ENCODE peak calls at places on chromosomes 13 and 19, in ten cellular contexts. S is pancreas; Q is putamen; C is substantia nigra; W is activated CD8-positive, alpha-beta memory T cell treated with anti-CD3 and anti-CD28 coated beads for 48 hours; U is Calu3; V is astrocyte; O is AG10803; X is neural crest cell; B is heart right ventricle. G is an unnamed sample.

GRCh38 chr13:112055032-112055416 is 11.9 kb upstream of the SOX1 start:
- DNase-seq in S (no peak), Q (no peak), V (no peak), W (no peak), O (no peak), U (no peak), C (no peak), X (no peak), B (no peak), G (no peak)

GRCh38 chr19:4455742-4456565 is 1.6 kb downstream of the UBXN6 start:
- DNase-seq in S (peak; percentile 58), U (no peak), V (peak; percentile 42), C (no peak), Q (no peak), O (peak; percentile 57), X (no peak), W (no peak), B (peak; percentile 61), G (peak; percentile 83)

GRCh38 chr19:58482372-58482771 is 6.2 kb downstream of the ZNF446 start:
- DNase-seq in S (no peak), Q (no peak), X (no peak), V (no peak), W (no peak), B (no peak), O (no peak), C (no peak), U (no peak), G (no peak)

GRCh38 chr13:105914637-105915036 is 620.8 kb downstream of the EFNB2 start:
- DNase-seq in X (no peak), V (peak; percentile 80), S (no peak), W (no peak), O (peak; percentile 92), C (no peak), U (no peak), B (no peak), Q (no peak), G (no peak)

GRCh38 chr19:51546650-51547396 is 15.4 kb upstream of the SIGLEC6 start:
- DNase-seq in S (no peak), C (no peak), B (no peak), V (peak; percentile 16), X (no peak), O (peak; percentile 7), U (peak; percentile 57), Q (no peak), W (no peak), G (no peak)

GRCh38 chr13:70090036-70090723 is 17.4 kb upstream of the ATXN8OS start:
- DNase-seq in W (no peak), V (no peak), C (no peak), Q (no peak), U (no peak), B (no peak), X (no peak), S (no peak), O (no peak), G (no peak)

GRCh38 chr13:93249259-93249917 is 22.8 kb downstream of the GPC6 start:
- DNase-seq in X (no peak), V (peak; percentile 91), O (peak; percentile 74), B (no peak), S (no peak), Q (no peak), U (no peak), C (no peak), W (no peak), G (no peak)

GRCh38 chr13:103130681-103131210 is 64.5 kb upstream of the SLC10A2 start:
- DNase-seq in V (no peak), Q (no peak), U (no peak), S (no peak), W (no peak), C (no peak), B (no peak), X (no peak), O (no peak), G (no peak)

GRCh38 chr13:44815507-44816074 is 173.7 kb downstream of the NUFIP1 start:
- DNase-seq in V (peak; percentile 99), B (no peak), O (peak; percentile 98), X (no peak), Q (peak; percentile 75), U (peak; percentile 65), C (no peak), S (peak; percentile 10), W (peak; percentile 7), G (no peak)

GRCh38 chr13:25286308-25286968 is 850 bp downstream of the MTMR6 start:
- DNase-seq in Q (peak; percentile 36), C (no peak), W (no peak), V (peak; percentile 42), B (no peak), X (peak; percentile 9), U (no peak), S (no peak), O (peak; percentile 54), G (no peak)

GRCh38 chr19:16566161-16566560 is 6.1 kb downstream of the SLC35E1 start:
- DNase-seq in S (no peak), W (no peak), Q (no peak), B (no peak), C (no peak), X (no peak), U (no peak), O (no peak), V (no peak), G (no peak)

GRCh38 chr13:67416047-67416925 is 186.2 kb upstream of the PCDH9 start:
- DNase-seq in B (no peak), S (no peak), C (no peak), V (peak; percentile 1), O (peak; percentile 1), X (peak; percentile 35), Q (no peak), W (no peak), U (peak; percentile 6), G (peak; percentile 49)

GRCh38 chr19:33210266-33210940 is 15.2 kb downstream of the SLC7A10 start:
- DNase-seq in B (no peak), U (no peak), C (no peak), W (no peak), S (no peak), Q (no peak), X (no peak), V (no peak), O (no peak), G (no peak)

GRCh38 chr19:36719687-36720556 is 32.5 kb downstream of the ZNF567 start:
- DNase-seq in S (no peak), Q (no peak), C (no peak), O (no peak), B (no peak), W (no peak), V (peak; percentile 10), X (no peak), U (no peak), G (no peak)

GRCh38 chr19:33302974-33303790 is 848 bp upstream of the CEBPA start:
- DNase-seq in U (peak; percentile 74), X (peak; percentile 52), S (peak; percentile 67), C (no peak), Q (no peak), O (peak; percentile 47), V (peak; percentile 32), W (no peak), B (peak; percentile 58), G (peak; percentile 71)

GRCh38 chr19:49847731-49848696 is 2.9 kb upstream of the PTOV1 start:
- DNase-seq in V (peak; percentile 91), S (no peak), Q (no peak), W (no peak), O (peak; percentile 82), U (peak; percentile 47), C (no peak), X (no peak), B (no peak), G (no peak)

GRCh38 chr19:40144151-40144550 is 47.1 kb upstream of the MAP3K10 start:
- DNase-seq in V (no peak), W (no peak), B (no peak), Q (no peak), C (no peak), S (no peak), O (no peak), U (no peak), X (no peak), G (no peak)

GRCh38 chr19:34788074-34788473 is 15.1 kb upstream of the ZNF599 start:
- DNase-seq in U (no peak), B (no peak), O (no peak), Q (no peak), X (no peak), S (no peak), W (no peak), C (no peak), V (no peak), G (no peak)

GRCh38 chr19:45645631-45646344 is 6.6 kb upstream of the EML2 start:
- DNase-seq in W (peak; percentile 66), O (peak; percentile 70), S (peak; percentile 59), V (peak; percentile 72), X (peak; percentile 72), C (peak; percentile 86), Q (peak; percentile 98), B (peak; percentile 84), U (peak; percentile 87), G (peak; percentile 87)

GRCh38 chr13:75132800-75133695 is 348.9 kb downstream of the TBC1D4 start:
- DNase-seq in O (no peak), C (no peak), B (no peak), X (no peak), Q (no peak), W (no peak), U (no peak), V (peak; percentile 26), S (no peak), G (no peak)

GRCh38 chr19:17021793-17022590 is 4.6 kb downstream of the CPAMD8 start:
- DNase-seq in W (no peak), O (peak; percentile 12), U (peak; percentile 72), S (no peak), V (no peak), C (no peak), Q (no peak), X (no peak), B (no peak), G (no peak)

GRCh38 chr13:20882206-20882605 is 20.3 kb downstream of the XPO4 start:
- DNase-seq in W (no peak), O (peak; percentile 59), B (no peak), C (no peak), V (peak; percentile 4), U (no peak), S (no peak), X (no peak), Q (no peak), G (no peak)

GRCh38 chr13:24842533-24843278 is 78.7 kb downstream of the RNF17 start:
- DNase-seq in C (no peak), B (no peak), X (no peak), V (no peak), W (no peak), Q (no peak), S (no peak), U (no peak), O (no peak), G (no peak)

GRCh38 chr13:113916330-113916815 is 52.5 kb upstream of the GAS6 start:
- DNase-seq in C (no peak), X (no peak), U (no peak), B (no peak), W (no peak), V (no peak), S (no peak), Q (no peak), O (peak; percentile 89), G (no peak)

GRCh38 chr13:91623151-91623550 is 224.7 kb downstream of the GPC5 start:
- DNase-seq in O (no peak), X (no peak), B (no peak), U (no peak), Q (no peak), V (no peak), W (no peak), S (no peak), C (no peak), G (no peak)

GRCh38 chr13:76848596-76848995 is 37.6 kb downstream of the KCTD12 start:
- DNase-seq in W (no peak), S (no peak), Q (no peak), V (no peak), X (no peak), U (no peak), O (peak; percentile 80), C (no peak), B (peak; percentile 28), G (peak; percentile 47)